ENCODE peak calls at places on chromosomes 7 and 10, in six cellular contexts. M is kidney; F is spleen; G is CD4-positive, alpha-beta T cell; N is HCT116; W is SK-N-SH. O is an unnamed sample.

GRCh38 chr10:67853512-67853911 is 15.5 kb upstream of the DNAJC12 start:
- DNase-seq in F (no peak), W (peak; percentile 28), G (no peak), M (no peak), N (no peak), O (no peak)

GRCh38 chr10:79049931-79050895 is 18.6 kb upstream of the ZMIZ1 start:
- DNase-seq in M (peak; percentile 23), W (no peak), G (no peak), N (no peak), F (peak; percentile 50), O (no peak)

GRCh38 chr10:34505338-34505737 is 309.8 kb downstream of the PARD3 start:
- DNase-seq in F (no peak), M (no peak), G (no peak), N (no peak), W (no peak), O (no peak)

GRCh38 chr7:75968561-75969001 is 25.8 kb downstream of the TMEM120A start:
- DNase-seq in N (no peak), W (no peak), G (no peak), M (no peak), F (peak; percentile 58), O (peak; percentile 27)

GRCh38 chr7:39644170-39644569 is 20.8 kb downstream of the RALA start:
- DNase-seq in W (no peak), M (no peak), F (no peak), N (no peak), G (no peak), O (no peak)

GRCh38 chr10:80276335-80276734 is 13.1 kb downstream of the MAT1A start:
- DNase-seq in N (no peak), F (no peak), G (no peak), W (no peak), M (no peak), O (no peak)

GRCh38 chr10:3471927-3472704 is 299.5 kb upstream of the PITRM1 start:
- DNase-seq in F (no peak), W (no peak), M (no peak), G (no peak), N (no peak), O (peak; percentile 30)

GRCh38 chr10:130686680-130687300 is 550.6 kb downstream of the GLRX3 start:
- DNase-seq in G (no peak), M (no peak), F (no peak), W (peak; percentile 72), N (no peak), O (no peak)

GRCh38 chr10:132457328-132458070 is 60.5 kb downstream of the PWWP2B start:
- DNase-seq in N (no peak), G (no peak), W (no peak), F (peak; percentile 79), M (peak; percentile 79), O (no peak)

GRCh38 chr10:35307297-35307696 is 29.0 kb upstream of the CCNY start:
- DNase-seq in G (no peak), N (no peak), F (no peak), M (no peak), W (no peak), O (no peak)

GRCh38 chr7:86932038-86932512 is 127.4 kb downstream of the ELAPOR2 start:
- DNase-seq in W (no peak), G (no peak), F (no peak), M (no peak), N (no peak), O (no peak)

DNA sequence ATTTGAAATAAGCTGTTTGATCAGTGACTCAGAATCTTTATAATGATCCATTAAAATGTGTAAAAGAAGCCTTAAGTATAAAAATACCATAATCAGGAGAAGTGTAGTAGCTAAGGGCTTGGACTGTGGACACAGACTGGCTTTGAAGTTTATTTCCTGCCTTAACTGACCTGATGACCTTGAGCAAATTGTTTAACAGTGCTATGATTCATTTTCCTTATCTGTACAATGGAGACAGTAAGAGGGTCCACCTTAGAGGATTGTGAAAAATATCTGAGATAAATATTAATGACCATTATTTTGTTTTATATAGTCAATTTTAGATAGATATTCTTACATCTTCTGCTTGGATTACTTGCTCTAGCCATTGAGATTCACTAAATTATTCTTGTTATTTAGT is 13.3 kb upstream of the RPA3 start:
- DNase-seq in M (no peak), F (no peak), W (no peak), N (no peak), G (no peak), O (no peak)
- H3K27ac ChIP-seq in M (no peak overlapping the region), F (no peak overlapping the region), W (no peak overlapping the region), N (no peak overlapping the region), G (no peak overlapping the region), O (no peak overlapping the region)

DNA sequence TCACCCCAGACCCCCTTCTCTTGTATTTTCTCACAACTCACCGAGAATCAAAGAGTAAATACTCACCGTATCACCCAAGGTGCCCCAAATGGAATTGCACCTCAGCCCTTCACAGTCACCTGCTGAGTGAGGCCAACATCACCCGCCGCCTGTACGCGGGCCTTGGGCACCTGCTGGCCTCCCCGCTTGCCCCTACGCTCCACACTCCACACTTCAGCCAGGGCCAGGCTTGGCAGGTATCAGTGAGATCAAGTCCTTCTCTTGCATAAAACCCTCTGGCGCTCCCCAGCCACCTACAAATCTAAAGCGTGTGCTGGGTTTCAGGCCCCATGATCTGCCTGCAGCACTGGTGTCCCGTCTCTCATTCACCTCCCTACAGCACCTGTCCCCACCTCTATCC is 300.6 kb downstream of the GFRA1 start:
- DNase-seq in W (no peak), N (no peak), G (no peak), F (no peak), M (no peak), O (no peak)
- H3K27ac ChIP-seq in W (no peak overlapping the region), N (no peak overlapping the region), G (no peak overlapping the region), F (no peak overlapping the region), M (no peak overlapping the region), O (no peak overlapping the region)

DNA sequence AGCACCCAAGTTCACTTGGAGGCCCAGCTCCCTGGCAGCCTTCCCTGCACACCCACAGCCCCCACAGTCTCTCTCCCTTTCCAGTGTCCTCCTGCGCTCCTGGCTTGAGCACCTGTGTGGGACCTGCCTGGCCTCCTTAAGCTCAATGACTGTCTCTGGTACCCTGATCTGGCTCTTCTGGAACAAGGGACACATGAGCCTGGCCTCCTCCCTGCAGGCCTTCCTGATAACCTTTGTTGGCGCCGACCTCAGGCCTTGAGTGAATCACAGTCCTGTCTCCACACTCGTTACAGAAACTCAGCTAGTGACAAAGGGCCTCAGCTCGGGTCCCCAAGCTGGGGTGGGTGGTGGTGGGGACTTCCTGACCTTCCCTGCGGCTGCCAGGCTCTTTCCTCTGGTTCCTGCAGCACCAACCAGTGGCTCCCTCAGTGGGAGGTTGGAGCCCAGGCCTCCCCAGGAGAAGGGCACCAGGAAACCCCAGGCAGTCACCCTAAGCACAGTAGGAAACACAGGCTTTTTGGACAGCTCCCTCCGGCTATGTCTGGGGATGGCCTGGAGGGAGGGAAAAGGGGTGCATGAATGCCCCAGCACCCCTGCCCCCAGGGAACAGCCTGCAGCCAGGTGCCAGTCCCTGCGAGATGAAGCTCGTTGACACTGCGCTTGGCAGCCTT is 147.3 kb downstream of the SH3PXD2A start:
- DNase-seq in N (no peak), W (no peak), G (no peak), M (no peak), F (no peak), O (no peak)
- H3K27ac ChIP-seq in N (no peak overlapping the region), W (peak overlapping the region; percentile 50), G (no peak overlapping the region), M (no peak overlapping the region), F (no peak overlapping the region), O (peak overlapping the region; percentile 98)

GRCh38 chr7:142657376-142657775 is 91.9 kb upstream of the PRSS1 start:
- DNase-seq in W (no peak), G (no peak), F (no peak), M (no peak), N (no peak), O (no peak)

DNA sequence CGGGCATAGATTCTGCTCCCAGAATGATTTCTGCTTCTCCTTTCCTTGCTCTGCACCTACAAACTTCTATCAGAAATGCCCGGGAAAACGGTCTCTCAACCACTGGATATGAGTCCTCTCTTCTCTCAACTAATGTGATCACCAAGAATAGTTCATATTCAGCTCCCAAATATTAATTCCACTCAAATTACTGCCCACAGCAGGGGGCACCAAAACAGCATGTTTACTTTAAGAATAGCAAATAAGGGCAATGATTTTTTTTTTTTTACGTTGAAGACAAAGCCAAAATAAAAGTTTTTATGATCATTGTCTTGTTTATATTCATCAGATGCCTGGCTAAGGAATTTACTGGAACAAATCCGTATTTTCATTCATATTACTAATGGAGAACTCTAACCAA is 94.9 kb upstream of the PRSS1 start:
- DNase-seq in F (no peak), M (no peak), G (no peak), N (no peak), W (no peak), O (no peak)
- H3K27ac ChIP-seq in F (no peak overlapping the region), M (no peak overlapping the region), G (no peak overlapping the region), N (no peak overlapping the region), W (no peak overlapping the region), O (no peak overlapping the region)

O was measured in substantia nigra.